ENCODE peak calls at places on chromosomes 3 and 15, in four cellular contexts. N, B, P and E are unnamed samples. For H3K9me1, the result is how much of the 10 kb centered on the place peaks cover.

GRCh38 chr3:23077126-23077525 is 126.0 kb upstream of the UBE2E2 start:
- DNase-seq in N (no peak), B (no peak), P (no peak), E (no peak)

GRCh38 chr3:127817331-127817821 is 4.9 kb downstream of the MGLL start:
- DNase-seq in N (no peak), B (no peak), P (peak), E (no peak)

GRCh38 chr3:52820741-52821140 is 9.7 kb downstream of the ITIH4 start:
- DNase-seq in N (peak), B (peak), P (peak), E (no peak)

GRCh38 chr3:195870442-195870841 is 37.9 kb downstream of the TNK2 start:
- DNase-seq in N (no peak), B (no peak), P (no peak), E (no peak)

GRCh38 chr3:54892168-54892567 is 35.7 kb downstream of the LRTM1 start:
- DNase-seq in N (no peak), B (no peak), P (no peak), E (no peak)

GRCh38 chr3:53457068-53457467 is 37.3 kb upstream of the CACNA1D start:
- DNase-seq in N (no peak), B (peak), P (no peak), E (no peak)

GRCh38 chr3:186360779-186361178 is 1.3 kb downstream of the DGKG start:
- DNase-seq in N (no peak), B (no peak), P (no peak), E (no peak)

GRCh38 chr3:57007513-57008415 is 52.7 kb upstream of the SPATA12 start:
- DNase-seq in N (peak), B (peak), P (peak), E (peak)

GRCh38 chr3:59245879-59246501 is 196.2 kb upstream of the CFAP20DC start:
- DNase-seq in N (no peak), B (no peak), P (peak), E (no peak)

GRCh38 chr3:138186803-138187295 is 252 bp upstream of the ARMC8 start:
- DNase-seq in N (peak), B (peak), P (peak), E (no peak)

GRCh38 chr15:101104186-101104585 is 147.7 kb downstream of the CHSY1 start:
- DNase-seq in N (no peak), B (no peak), P (no peak), E (no peak)

GRCh38 chr3:124812291-124813265 is 74.6 kb downstream of the ITGB5 start:
- DNase-seq in N (peak), B (peak), P (peak), E (no peak)

GRCh38 chr15:87354661-87355410 is 901.7 kb downstream of the NTRK3 start:
- DNase-seq in N (no peak), B (no peak), P (peak), E (peak)

GRCh38 chr3:128648402-128648801 is 2.2 kb downstream of the RPN1 start:
- DNase-seq in N (no peak), B (no peak), P (no peak), E (no peak)

GRCh38 chr3:48614044-48614443 is 4.6 kb upstream of the UQCRC1 start:
- DNase-seq in N (peak), B (no peak), P (peak), E (no peak)

GRCh38 chr3:129616713-129617112 is 10.2 kb upstream of the PLXND1 start:
- DNase-seq in N (no peak), B (no peak), P (peak), E (no peak)

GRCh38 chr3:111809196-111809595 is 49.9 kb upstream of the PHLDB2 start:
- DNase-seq in N (no peak), B (no peak), P (peak), E (no peak)

GRCh38 chr15:83170474-83171165 is 37.0 kb downstream of the HDGFL3 start:
- DNase-seq in N (no peak), B (no peak), P (peak), E (no peak)

GRCh38 chr3:49786357-49787181 is at the start of gene IP6K1:
- DNase-seq in N (peak), B (peak), P (peak), E (peak)

GRCh38 chr3:150251654-150252053 is 156.4 kb upstream of the TSC22D2 start:
- DNase-seq in N (peak), B (no peak), P (peak), E (no peak)

GRCh38 chr15:59689626-59690236 is 611 bp upstream of the BNIP2 start:
- DNase-seq in N (peak), B (no peak), P (peak), E (no peak)

GRCh38 chr3:3689601-3690375 is 109.4 kb upstream of the LRRN1 start:
- DNase-seq in N (no peak), B (no peak), P (no peak), E (no peak)

GRCh38 chr3:153172796-153173757 is 11.1 kb downstream of the RAP2B start:
- DNase-seq in N (no peak), B (peak), P (no peak), E (no peak)

GRCh38 chr3:11558918-11559815 is 84.5 kb downstream of the VGLL4 start:
- DNase-seq in N (no peak), B (no peak), P (no peak), E (no peak)

GRCh38 chr15:22229971-22230815 is 149.9 kb downstream of the OR4M2 start:
- DNase-seq in N (no peak), B (no peak), P (no peak), E (no peak)

GRCh38 chr3:36210840-36211655 is 169.3 kb upstream of the STAC start:
- DNase-seq in N (no peak), B (no peak), P (no peak), E (no peak)

GRCh38 chr3:19947549-19948071 is 713 bp downstream of the RAB5A start:
- DNase-seq in N (peak), B (peak), P (peak), E (no peak)
- H3K9me1 ChIP-seq in N (under half), B (under half), P (under half), E (under half)

DNA sequence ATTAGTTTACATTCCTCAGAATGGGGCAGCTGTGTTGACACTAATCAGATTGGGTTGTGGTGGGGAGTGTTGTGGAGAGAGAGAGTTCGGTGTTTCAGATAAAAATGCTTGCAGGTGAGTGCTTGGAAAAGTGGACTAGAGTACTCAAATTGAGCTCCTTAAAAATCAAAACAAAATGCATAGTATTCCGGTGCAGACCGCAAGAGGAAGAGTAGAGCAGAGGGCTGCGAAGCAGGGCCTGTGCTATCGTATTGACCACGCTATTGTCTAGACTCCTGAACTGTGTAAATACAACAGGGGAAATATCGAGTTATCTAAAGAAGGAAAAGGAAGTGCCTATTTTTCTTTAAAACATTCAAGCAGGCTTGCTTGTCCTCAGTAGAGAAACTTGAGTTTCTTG is 159.5 kb downstream of the TP63 start:
- DNase-seq in N (peak), B (no peak), P (no peak), E (no peak)
- H2AFZ ChIP-seq in N (peak), B (no peak), P (no peak), E (no peak)

DNA sequence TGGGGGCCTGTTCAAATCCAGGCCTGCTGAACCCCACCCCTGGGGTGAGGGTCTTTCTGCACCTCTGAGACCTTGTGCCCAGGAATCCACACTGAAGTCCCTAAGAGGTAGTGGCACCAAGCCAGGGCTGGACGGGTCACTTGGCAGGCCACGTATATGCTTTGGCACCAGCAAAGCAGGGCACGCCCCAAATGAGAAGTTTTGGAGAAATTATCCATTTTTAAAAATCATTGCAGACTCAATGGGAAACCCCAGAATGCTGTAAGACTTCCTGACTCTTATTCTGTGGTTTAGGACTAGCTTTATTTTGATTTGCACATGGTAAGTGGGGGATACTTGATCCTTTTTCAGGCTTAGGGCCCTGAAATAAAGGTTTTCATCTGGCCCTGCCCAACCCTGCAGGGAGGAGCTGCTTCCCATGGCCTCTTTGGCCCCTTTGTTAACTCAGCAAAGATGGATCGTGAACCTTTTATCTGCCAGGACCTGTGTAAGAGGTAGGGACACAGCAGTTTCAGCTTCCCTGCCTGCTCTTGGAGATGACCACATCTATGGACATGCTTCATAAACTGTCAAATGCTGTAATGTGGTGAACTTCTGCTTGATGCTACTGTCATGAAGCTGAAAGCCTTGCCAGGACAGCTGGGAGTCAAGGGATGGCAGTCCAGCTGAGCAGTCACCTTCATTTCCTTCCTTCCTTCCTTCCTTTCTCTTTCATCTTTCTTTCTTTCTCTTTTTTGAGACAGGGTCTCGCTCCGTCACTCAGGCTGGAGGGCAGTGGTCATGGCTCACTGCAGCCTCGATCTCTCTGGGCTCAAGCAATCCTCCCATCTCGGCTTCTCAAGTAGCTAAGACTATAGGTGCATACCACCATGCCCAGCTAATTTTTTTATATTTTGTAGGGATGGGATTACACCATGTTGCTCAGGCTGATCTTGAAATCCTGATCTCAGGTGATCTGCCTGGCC is 88.1 kb downstream of the HMG20A start:
- DNase-seq in N (peak), B (no peak), P (peak), E (no peak)
- H3K9me1 ChIP-seq in N (under half), B (under half), P (under half), E (under half)

DNA sequence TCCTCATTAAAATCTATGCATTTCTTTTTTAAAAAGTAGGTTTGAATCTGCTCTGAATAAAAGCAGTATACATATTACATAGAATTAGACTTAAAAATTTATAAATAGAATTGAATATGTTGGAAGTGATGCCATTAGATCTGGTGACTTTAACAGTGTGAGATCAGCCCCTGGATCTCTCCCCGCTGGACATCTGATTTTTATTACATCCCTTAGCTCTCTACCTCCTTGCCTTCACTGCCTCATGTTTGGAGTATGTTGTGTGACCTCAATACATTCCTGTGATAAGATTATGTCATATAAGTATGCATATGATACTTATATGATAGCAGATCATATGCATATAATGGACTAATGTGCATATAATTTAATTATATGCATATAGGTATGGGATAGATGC is 643.4 kb upstream of the NR2F2 start:
- DNase-seq in N (no peak), B (no peak), P (peak), E (no peak)
- H2AFZ ChIP-seq in N (no peak), B (no peak), P (no peak), E (no peak)

DNA sequence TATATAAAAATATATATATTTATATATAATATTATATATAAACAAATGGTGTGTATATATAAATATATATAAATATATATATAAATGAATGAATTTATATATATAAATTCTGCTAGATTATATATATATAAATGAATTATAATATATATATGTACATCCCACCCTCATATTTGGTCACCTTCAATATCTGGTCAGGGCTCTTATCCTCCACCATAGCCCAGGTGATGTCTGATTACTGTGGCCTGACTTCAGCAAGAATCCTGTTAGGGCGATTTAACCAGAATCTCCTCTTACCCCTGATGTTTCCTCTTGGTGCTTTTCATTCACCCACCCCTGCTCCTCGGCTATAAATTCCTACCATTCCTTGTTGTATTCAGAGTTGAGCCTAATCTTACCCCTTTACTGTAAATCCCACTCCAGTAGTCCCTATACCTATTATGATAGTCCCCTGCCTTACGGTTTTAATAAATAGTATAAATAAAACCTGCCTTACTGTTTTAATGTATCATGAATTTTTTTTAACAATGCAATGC is 439.6 kb downstream of the PLOD2 start:
- DNase-seq in N (no peak), B (no peak), P (no peak), E (no peak)
- H3K9me1 ChIP-seq in N (under half), B (under half), P (under half), E (under half)